ENCODE peak calls at places on chromosomes 5 and 9, in six cellular contexts. A, M, O, U, T and L are unnamed samples. For H3K4me1, the result is how much of the 10 kb centered on the place peaks cover.

GRCh38 chr9:125407974-125408900 is 146.6 kb downstream of the GAPVD1 start:
- DNase-seq in A (peak), M (peak), O (peak), U (peak), T (peak), L (peak)

GRCh38 chr5:141359790-141360426 is at the start of gene PCDHGB2:
- DNase-seq in A (peak), M (no peak), O (no peak), U (no peak), T (peak), L (no peak)

GRCh38 chr5:88826959-88827585 is 55.9 kb downstream of the MEF2C start:
- DNase-seq in A (no peak), M (no peak), O (no peak), U (no peak), T (peak), L (no peak)

GRCh38 chr5:15131909-15132308 is 260.3 kb upstream of the ANKH start:
- DNase-seq in A (no peak), M (no peak), O (no peak), U (no peak), T (no peak), L (no peak)

GRCh38 chr9:123081824-123082223 is 48.4 kb downstream of the GPR21 start:
- DNase-seq in A (peak), M (no peak), O (peak), U (no peak), T (peak), L (no peak)

GRCh38 chr5:180155331-180155881 is 53.6 kb downstream of the RASGEF1C start:
- DNase-seq in A (no peak), M (peak), O (no peak), U (no peak), T (no peak), L (no peak)

GRCh38 chr9:118635416-118635815 is 733.8 kb downstream of the BRINP1 start:
- DNase-seq in A (no peak), M (no peak), O (no peak), U (no peak), T (no peak), L (no peak)

GRCh38 chr5:151264113-151264512 is 11.1 kb downstream of the GM2A start:
- DNase-seq in A (no peak), M (no peak), O (no peak), U (no peak), T (peak), L (no peak)

GRCh38 chr9:28598396-28598795 is 1025.1 kb upstream of the C9orf72 start:
- DNase-seq in A (peak), M (no peak), O (no peak), U (no peak), T (no peak), L (no peak)

GRCh38 chr5:16536246-16536645 is 70.6 kb upstream of the ZNF622 start:
- DNase-seq in A (no peak), M (no peak), O (no peak), U (no peak), T (no peak), L (no peak)

GRCh38 chr5:171462928-171463843 is 43.7 kb downstream of the FGF18 start:
- DNase-seq in A (no peak), M (no peak), O (no peak), U (no peak), T (no peak), L (no peak)

GRCh38 chr9:72871685-72872084 is 81.2 kb downstream of the ALDH1A1 start:
- DNase-seq in A (peak), M (no peak), O (no peak), U (no peak), T (no peak), L (no peak)

GRCh38 chr9:5688109-5688508 is 59.2 kb downstream of the RIC1 start:
- DNase-seq in A (no peak), M (no peak), O (no peak), U (no peak), T (peak), L (no peak)

DNA sequence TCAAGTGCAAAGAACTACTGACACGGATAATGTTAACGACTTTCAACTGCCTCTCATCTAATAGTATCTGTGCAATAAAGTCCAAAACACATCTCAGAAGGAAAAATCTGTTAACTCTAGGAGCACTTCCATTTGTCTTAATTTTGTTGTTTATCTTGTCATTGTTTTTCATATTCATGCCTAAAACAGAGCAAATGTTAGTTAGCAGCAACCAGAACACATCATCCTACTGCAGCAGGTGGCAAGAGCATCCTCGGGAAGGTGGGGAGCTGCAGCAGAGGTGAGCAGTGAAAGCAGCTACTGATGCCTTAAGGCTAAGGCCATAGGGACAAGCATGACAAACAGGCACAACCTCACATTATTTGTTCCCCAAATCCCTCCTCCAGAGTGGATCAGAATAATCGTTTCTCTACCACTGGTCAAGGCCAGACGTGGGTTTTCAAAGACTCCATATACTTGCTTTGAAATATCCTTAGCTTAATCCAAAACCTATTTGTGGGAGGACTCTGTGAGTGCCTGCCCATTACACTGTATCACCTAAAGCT is 1.1 kb downstream of the HMGCS1 start:
- DNase-seq in A (peak), M (no peak), O (no peak), U (no peak), T (no peak), L (no peak)
- H3K4me1 ChIP-seq in A (half or more), M (under half), O (under half), U (under half), T (under half), L (under half)

DNA sequence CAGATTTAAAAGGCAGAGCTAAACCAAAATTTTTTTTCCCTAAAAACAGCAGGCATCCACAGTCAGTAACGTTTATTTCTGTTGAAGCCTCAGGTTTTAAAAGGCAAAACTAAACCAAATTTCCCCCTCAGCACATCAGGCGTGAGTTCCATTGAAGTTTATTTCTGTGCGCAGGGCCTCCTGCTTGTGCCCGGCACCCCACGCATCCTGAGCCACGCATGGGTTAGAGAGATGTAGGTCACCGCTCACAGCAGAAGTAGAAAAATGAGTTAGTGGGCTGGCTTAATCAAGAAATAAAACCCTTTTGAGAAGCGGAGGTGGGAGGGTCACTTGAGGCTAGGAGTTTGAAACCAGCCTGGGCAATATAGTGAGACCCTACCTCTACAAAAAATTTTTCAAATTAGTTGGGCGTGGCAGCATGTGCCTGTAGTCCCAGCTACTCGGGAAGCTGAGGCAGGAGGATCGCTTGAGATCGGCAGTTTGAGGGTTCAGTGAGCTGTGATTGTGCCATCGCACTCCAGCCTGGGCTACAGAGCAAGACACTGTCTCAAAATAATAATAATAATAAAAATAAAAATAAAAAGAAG is 75.6 kb upstream of the SPIN1 start:
- DNase-seq in A (no peak), M (no peak), O (no peak), U (no peak), T (no peak), L (no peak)
- H3K4me1 ChIP-seq in A (under half), M (under half), O (under half), U (under half), T (under half), L (under half)

GRCh38 chr5:176653401-176653800 is 6.1 kb downstream of the TSPAN17 start:
- DNase-seq in A (no peak), M (no peak), O (peak), U (no peak), T (no peak), L (no peak)
- H3K4me1 ChIP-seq in A (under half), M (under half), O (half or more), U (under half), T (under half), L (under half)

DNA sequence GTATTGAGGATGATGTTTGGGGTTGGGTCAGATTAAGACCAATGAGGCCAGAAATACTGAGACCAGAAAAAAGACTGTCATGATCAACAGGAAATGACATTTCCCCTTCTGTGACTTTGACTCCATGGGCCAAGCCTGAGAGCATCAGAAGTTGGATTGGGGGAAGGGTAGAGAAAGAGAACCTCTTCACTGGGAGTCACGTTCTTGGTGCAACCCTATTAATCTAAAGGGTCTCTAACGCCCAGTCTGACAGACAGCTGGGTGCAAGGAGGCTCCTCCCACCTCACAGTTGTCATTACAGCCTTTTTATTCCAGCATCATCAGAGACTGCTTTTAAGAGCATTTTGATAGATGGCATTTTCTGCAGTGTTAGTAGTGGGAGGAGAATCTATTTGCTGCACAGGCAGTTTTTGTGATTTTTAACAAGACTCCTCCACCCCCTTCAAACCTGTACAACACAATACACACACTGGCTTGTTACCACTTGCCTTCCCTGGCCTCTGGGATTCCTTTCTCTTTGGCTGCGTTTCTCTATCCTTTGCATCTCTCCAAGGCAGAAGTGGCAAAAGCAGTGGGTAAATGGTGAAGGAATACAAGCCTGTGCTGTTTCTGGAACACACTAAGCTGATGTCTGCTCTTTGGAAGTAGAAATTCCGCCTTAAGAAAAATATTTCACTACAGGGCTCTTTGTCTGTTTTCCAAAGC is 310.4 kb upstream of the ZNF608 start:
- DNase-seq in A (peak), M (no peak), O (no peak), U (no peak), T (no peak), L (no peak)
- H3K4me1 ChIP-seq in A (under half), M (under half), O (under half), U (under half), T (under half), L (under half)

GRCh38 chr9:2257530-2257929 is 242.4 kb downstream of the SMARCA2 start:
- DNase-seq in A (no peak), M (no peak), O (no peak), U (no peak), T (no peak), L (no peak)
- H3K4me1 ChIP-seq in A (under half), M (under half), O (under half), U (under half), T (under half), L (under half)

DNA sequence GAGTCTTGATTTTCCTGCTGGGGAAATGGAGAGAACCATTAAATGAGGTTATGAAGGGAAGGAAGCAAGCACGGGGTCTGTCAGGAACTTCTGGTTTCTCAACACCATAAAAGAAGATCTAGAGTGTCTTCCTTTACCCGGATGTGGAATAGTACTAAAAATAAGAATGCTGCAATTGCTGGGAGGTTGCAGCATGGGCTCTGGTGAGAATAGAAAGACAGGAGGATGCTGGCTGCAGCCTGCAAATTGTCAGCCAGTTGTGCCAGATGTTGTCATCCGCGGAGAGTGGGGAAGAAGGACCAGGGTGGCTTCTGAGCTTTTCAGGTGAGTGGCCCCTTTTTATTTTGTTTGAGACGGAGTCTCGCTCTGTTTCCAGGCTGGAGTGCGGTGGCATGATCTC is 69.3 kb upstream of the STC2 start:
- DNase-seq in A (no peak), M (no peak), O (no peak), U (no peak), T (no peak), L (no peak)
- H3K4me1 ChIP-seq in A (under half), M (under half), O (under half), U (under half), T (under half), L (under half)

GRCh38 chr5:139488269-139488668 is 5.7 kb upstream of the STING1 start:
- DNase-seq in A (no peak), M (no peak), O (no peak), U (peak), T (no peak), L (no peak)

GRCh38 chr5:139494832-139495231 is 12.3 kb upstream of the STING1 start:
- DNase-seq in A (no peak), M (no peak), O (no peak), U (no peak), T (no peak), L (no peak)

GRCh38 chr5:139495644-139496435 is 13.3 kb upstream of the STING1 start:
- DNase-seq in A (no peak), M (no peak), O (no peak), U (no peak), T (no peak), L (no peak)

GRCh38 chr5:139494256-139494655 is 11.7 kb upstream of the STING1 start:
- DNase-seq in A (no peak), M (no peak), O (no peak), U (no peak), T (no peak), L (no peak)

GRCh38 chr5:139492700-139493192 is 10.2 kb upstream of the STING1 start:
- DNase-seq in A (no peak), M (no peak), O (no peak), U (no peak), T (no peak), L (no peak)
- H3K4me1 ChIP-seq in A (under half), M (under half), O (under half), U (under half), T (under half), L (under half)

GRCh38 chr5:160938532-160938931 is 86.5 kb upstream of the ATP10B start:
- DNase-seq in A (no peak), M (peak), O (no peak), U (no peak), T (no peak), L (no peak)

GRCh38 chr5:160935776-160936175 is 83.8 kb upstream of the ATP10B start:
- DNase-seq in A (no peak), M (no peak), O (no peak), U (no peak), T (peak), L (no peak)

GRCh38 chr5:160937570-160937969 is 85.6 kb upstream of the ATP10B start:
- DNase-seq in A (no peak), M (no peak), O (no peak), U (no peak), T (no peak), L (no peak)

DNA sequence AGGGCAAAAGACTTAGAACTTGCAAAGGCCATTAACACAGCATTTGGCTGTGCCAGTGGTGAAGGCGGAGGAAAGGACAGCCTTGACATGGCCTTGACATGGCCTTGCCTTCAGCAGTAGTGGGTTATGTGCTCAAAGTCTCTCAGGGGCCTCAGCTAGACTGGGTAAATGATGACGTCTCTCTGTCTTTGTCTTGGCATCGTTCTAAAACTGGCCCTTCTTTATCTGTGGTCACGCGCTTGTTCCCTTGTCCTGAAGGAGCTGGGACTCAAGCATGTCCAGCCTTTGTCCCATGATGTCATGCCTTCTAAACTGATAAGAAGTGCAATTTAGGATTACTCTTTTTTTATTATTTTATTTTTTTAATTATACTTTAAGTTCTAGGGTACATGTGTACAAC is 88.7 kb upstream of the ATP10B start:
- DNase-seq in A (no peak), M (no peak), O (no peak), U (no peak), T (no peak), L (no peak)
- H3K4me1 ChIP-seq in A (under half), M (under half), O (under half), U (under half), T (under half), L (under half)

GRCh38 chr9:92504881-92505280 is 22.6 kb upstream of the ASPN start:
- DNase-seq in A (no peak), M (no peak), O (no peak), U (no peak), T (no peak), L (no peak)
- H3K4me1 ChIP-seq in A (under half), M (under half), O (under half), U (under half), T (under half), L (under half)

GRCh38 chr5:6185574-6185973 is 192.8 kb downstream of the MED10 start:
- DNase-seq in A (no peak), M (no peak), O (no peak), U (no peak), T (no peak), L (no peak)

GRCh38 chr5:6190838-6191237 is 187.5 kb downstream of the MED10 start:
- DNase-seq in A (no peak), M (no peak), O (no peak), U (no peak), T (no peak), L (no peak)

GRCh38 chr5:6187501-6187900 is 190.8 kb downstream of the MED10 start:
- DNase-seq in A (no peak), M (no peak), O (no peak), U (no peak), T (no peak), L (no peak)

GRCh38 chr5:6188344-6188743 is 190.0 kb downstream of the MED10 start:
- DNase-seq in A (no peak), M (no peak), O (no peak), U (no peak), T (no peak), L (no peak)

DNA sequence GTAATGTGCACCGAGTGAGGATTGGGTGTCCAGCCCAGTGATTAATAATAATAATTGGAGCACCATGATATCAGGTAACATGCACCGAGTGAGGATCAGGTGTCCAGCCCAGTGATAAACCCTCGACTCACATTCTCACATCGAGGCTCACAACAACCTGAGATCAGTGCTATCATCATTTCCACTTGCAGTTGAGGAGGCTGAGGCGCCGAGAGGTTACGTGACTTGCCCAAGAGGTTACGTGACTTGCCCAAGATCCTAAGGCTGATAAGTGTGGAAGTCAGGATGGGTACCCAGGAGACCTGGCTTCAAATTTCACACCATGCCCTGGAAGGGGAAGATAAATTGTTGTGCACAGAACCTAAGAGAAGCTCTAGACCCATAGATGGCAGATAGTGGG is 189.4 kb downstream of the MED10 start:
- DNase-seq in A (no peak), M (no peak), O (no peak), U (no peak), T (no peak), L (no peak)
- H3K4me1 ChIP-seq in A (under half), M (under half), O (under half), U (under half), T (under half), L (under half)